ENCODE peak calls at places on chromosome 20, in ten cellular contexts. One of them, this sample, is unnamed.

GRCh38 chr20:59087829-59088433 is 45.3 kb upstream of the PRELID3B start:
- DNase-seq in hippocampal formation: peak; percentile 45
- DNase-seq in NCI-H1105: peak; percentile 79
- DNase-seq in activated T-cell treated with anti-CD3 and anti-CD28 coated beads for 48 hours: peak; percentile 76
- DNase-seq in pons: peak; percentile 73
- DNase-seq in astrocyte of the spinal cord: peak; percentile 50
- DNase-seq in HepG2: peak; percentile 70
- DNase-seq in BJ: no peak
- DNase-seq in posterior cingulate gyrus: peak; percentile 82
- DNase-seq in lower lobe of right lung: peak; percentile 88
- DNase-seq in this sample: peak; percentile 58

GRCh38 chr20:59820204-59821041 is 113.0 kb downstream of the SYCP2 start:
- DNase-seq in astrocyte of the spinal cord: no peak
- DNase-seq in activated T-cell treated with anti-CD3 and anti-CD28 coated beads for 48 hours: no peak
- DNase-seq in pons: peak; percentile 85
- DNase-seq in HepG2: no peak
- DNase-seq in BJ: no peak
- DNase-seq in hippocampal formation: peak; percentile 53
- DNase-seq in NCI-H1105: peak; percentile 87
- DNase-seq in posterior cingulate gyrus: peak; percentile 68
- DNase-seq in lower lobe of right lung: no peak
- DNase-seq in this sample: peak; percentile 78

GRCh38 chr20:32797160-32797468 is 22.6 kb upstream of the MAPRE1 start:
- DNase-seq in astrocyte of the spinal cord: no peak
- DNase-seq in lower lobe of right lung: no peak
- DNase-seq in HepG2: no peak
- DNase-seq in activated T-cell treated with anti-CD3 and anti-CD28 coated beads for 48 hours: no peak
- DNase-seq in hippocampal formation: no peak
- DNase-seq in NCI-H1105: no peak
- DNase-seq in pons: no peak
- DNase-seq in BJ: no peak
- DNase-seq in posterior cingulate gyrus: no peak
- DNase-seq in this sample: no peak

GRCh38 chr20:6162239-6162638 is 39.4 kb upstream of the FERMT1 start:
- DNase-seq in posterior cingulate gyrus: no peak
- DNase-seq in NCI-H1105: peak; percentile 34
- DNase-seq in pons: peak; percentile 46
- DNase-seq in hippocampal formation: peak; percentile 31
- DNase-seq in BJ: no peak
- DNase-seq in astrocyte of the spinal cord: peak; percentile 43
- DNase-seq in lower lobe of right lung: no peak
- DNase-seq in HepG2: no peak
- DNase-seq in activated T-cell treated with anti-CD3 and anti-CD28 coated beads for 48 hours: no peak
- DNase-seq in this sample: no peak

GRCh38 chr20:4944518-4944917 is 56.8 kb downstream of the SLC23A2 start:
- DNase-seq in lower lobe of right lung: no peak
- DNase-seq in BJ: no peak
- DNase-seq in NCI-H1105: no peak
- DNase-seq in astrocyte of the spinal cord: no peak
- DNase-seq in hippocampal formation: no peak
- DNase-seq in activated T-cell treated with anti-CD3 and anti-CD28 coated beads for 48 hours: no peak
- DNase-seq in pons: peak; percentile 35
- DNase-seq in HepG2: no peak
- DNase-seq in posterior cingulate gyrus: no peak
- DNase-seq in this sample: no peak

GRCh38 chr20:45336530-45337366 is 11.5 kb downstream of the SDC4 start:
- DNase-seq in BJ: peak; percentile 95
- DNase-seq in activated T-cell treated with anti-CD3 and anti-CD28 coated beads for 48 hours: no peak
- DNase-seq in HepG2: peak; percentile 88
- DNase-seq in NCI-H1105: no peak
- DNase-seq in lower lobe of right lung: no peak
- DNase-seq in pons: no peak
- DNase-seq in astrocyte of the spinal cord: peak; percentile 84
- DNase-seq in posterior cingulate gyrus: no peak
- DNase-seq in hippocampal formation: no peak
- DNase-seq in this sample: no peak

GRCh38 chr20:60009826-60010616 is 51.8 kb downstream of the CDH26 start:
- DNase-seq in pons: peak; percentile 17
- DNase-seq in activated T-cell treated with anti-CD3 and anti-CD28 coated beads for 48 hours: no peak
- DNase-seq in BJ: no peak
- DNase-seq in HepG2: no peak
- DNase-seq in posterior cingulate gyrus: no peak
- DNase-seq in lower lobe of right lung: no peak
- DNase-seq in NCI-H1105: no peak
- DNase-seq in astrocyte of the spinal cord: no peak
- DNase-seq in hippocampal formation: no peak
- DNase-seq in this sample: no peak

GRCh38 chr20:57391439-57392129 is 388 bp downstream of the RBM38 start:
- DNase-seq in BJ: no peak
- DNase-seq in astrocyte of the spinal cord: no peak
- DNase-seq in HepG2: no peak
- DNase-seq in activated T-cell treated with anti-CD3 and anti-CD28 coated beads for 48 hours: no peak
- DNase-seq in pons: no peak
- DNase-seq in posterior cingulate gyrus: peak; percentile 26
- DNase-seq in NCI-H1105: no peak
- DNase-seq in lower lobe of right lung: peak; percentile 66
- DNase-seq in hippocampal formation: no peak
- DNase-seq in this sample: no peak

GRCh38 chr20:40073535-40074111 is 615.4 kb downstream of the MAFB start:
- DNase-seq in BJ: no peak
- DNase-seq in activated T-cell treated with anti-CD3 and anti-CD28 coated beads for 48 hours: no peak
- DNase-seq in posterior cingulate gyrus: no peak
- DNase-seq in pons: no peak
- DNase-seq in astrocyte of the spinal cord: peak; percentile 42
- DNase-seq in NCI-H1105: no peak
- DNase-seq in hippocampal formation: no peak
- DNase-seq in lower lobe of right lung: no peak
- DNase-seq in HepG2: no peak
- DNase-seq in this sample: no peak

GRCh38 chr20:36093025-36093803 is 61.3 kb upstream of the EPB41L1 start:
- DNase-seq in hippocampal formation: no peak
- DNase-seq in pons: no peak
- DNase-seq in lower lobe of right lung: peak; percentile 90
- DNase-seq in BJ: no peak
- DNase-seq in NCI-H1105: peak; percentile 31
- DNase-seq in activated T-cell treated with anti-CD3 and anti-CD28 coated beads for 48 hours: peak; percentile 11
- DNase-seq in HepG2: no peak
- DNase-seq in posterior cingulate gyrus: peak; percentile 69
- DNase-seq in astrocyte of the spinal cord: no peak
- DNase-seq in this sample: peak; percentile 42

GRCh38 chr20:47141941-47142781 is 214.3 kb downstream of the ZMYND8 start:
- DNase-seq in BJ: no peak
- DNase-seq in astrocyte of the spinal cord: no peak
- DNase-seq in pons: no peak
- DNase-seq in posterior cingulate gyrus: no peak
- DNase-seq in HepG2: no peak
- DNase-seq in hippocampal formation: no peak
- DNase-seq in activated T-cell treated with anti-CD3 and anti-CD28 coated beads for 48 hours: no peak
- DNase-seq in lower lobe of right lung: no peak
- DNase-seq in NCI-H1105: no peak
- DNase-seq in this sample: no peak

GRCh38 chr20:10674684-10675455 is 1.1 kb upstream of the JAG1 start:
- DNase-seq in astrocyte of the spinal cord: peak; percentile 78
- DNase-seq in NCI-H1105: peak; percentile 60
- DNase-seq in posterior cingulate gyrus: peak; percentile 66
- DNase-seq in pons: no peak
- DNase-seq in HepG2: peak; percentile 84
- DNase-seq in activated T-cell treated with anti-CD3 and anti-CD28 coated beads for 48 hours: peak; percentile 46
- DNase-seq in BJ: no peak
- DNase-seq in hippocampal formation: peak; percentile 51
- DNase-seq in lower lobe of right lung: peak; percentile 90
- DNase-seq in this sample: peak; percentile 29

GRCh38 chr20:48910360-48910781 is 11.1 kb upstream of the ARFGEF2 start:
- DNase-seq in HepG2: no peak
- DNase-seq in hippocampal formation: no peak
- DNase-seq in NCI-H1105: no peak
- DNase-seq in pons: no peak
- DNase-seq in activated T-cell treated with anti-CD3 and anti-CD28 coated beads for 48 hours: no peak
- DNase-seq in posterior cingulate gyrus: no peak
- DNase-seq in astrocyte of the spinal cord: peak; percentile 45
- DNase-seq in BJ: no peak
- DNase-seq in lower lobe of right lung: no peak
- DNase-seq in this sample: no peak

GRCh38 chr20:31919756-31920155 is 32.1 kb downstream of the PDRG1 start:
- DNase-seq in activated T-cell treated with anti-CD3 and anti-CD28 coated beads for 48 hours: no peak
- DNase-seq in HepG2: no peak
- DNase-seq in posterior cingulate gyrus: no peak
- DNase-seq in hippocampal formation: no peak
- DNase-seq in NCI-H1105: no peak
- DNase-seq in lower lobe of right lung: no peak
- DNase-seq in BJ: no peak
- DNase-seq in astrocyte of the spinal cord: no peak
- DNase-seq in pons: no peak
- DNase-seq in this sample: no peak

GRCh38 chr20:20827992-20828597 is 115.7 kb upstream of the RALGAPA2 start:
- DNase-seq in HepG2: no peak
- DNase-seq in NCI-H1105: no peak
- DNase-seq in BJ: no peak
- DNase-seq in posterior cingulate gyrus: no peak
- DNase-seq in pons: no peak
- DNase-seq in activated T-cell treated with anti-CD3 and anti-CD28 coated beads for 48 hours: no peak
- DNase-seq in astrocyte of the spinal cord: no peak
- DNase-seq in hippocampal formation: no peak
- DNase-seq in lower lobe of right lung: no peak
- DNase-seq in this sample: no peak

GRCh38 chr20:34364013-34364382 is 925 bp downstream of the ITCH start:
- DNase-seq in posterior cingulate gyrus: no peak
- DNase-seq in NCI-H1105: no peak
- DNase-seq in HepG2: no peak
- DNase-seq in lower lobe of right lung: no peak
- DNase-seq in activated T-cell treated with anti-CD3 and anti-CD28 coated beads for 48 hours: no peak
- DNase-seq in pons: no peak
- DNase-seq in hippocampal formation: no peak
- DNase-seq in BJ: no peak
- DNase-seq in astrocyte of the spinal cord: peak; percentile 63
- DNase-seq in this sample: no peak

GRCh38 chr20:10935658-10936057 is 261.9 kb upstream of the JAG1 start:
- DNase-seq in NCI-H1105: no peak
- DNase-seq in lower lobe of right lung: no peak
- DNase-seq in pons: no peak
- DNase-seq in activated T-cell treated with anti-CD3 and anti-CD28 coated beads for 48 hours: no peak
- DNase-seq in hippocampal formation: no peak
- DNase-seq in HepG2: no peak
- DNase-seq in astrocyte of the spinal cord: no peak
- DNase-seq in posterior cingulate gyrus: no peak
- DNase-seq in BJ: no peak
- DNase-seq in this sample: no peak